ENCODE peak calls at places on chromosome 1, in six cellular contexts. G is mucosa of descending colon; O is CD8-positive, alpha-beta memory T cell; F is heart right ventricle; J is gastrocnemius medialis; D is mesendoderm. E is an unnamed sample.

GRCh38 chr1:227255086-227255732 is 63.1 kb downstream of the CDC42BPA start:
- DNase-seq in J (no peak), O (no peak), G (no peak), D (no peak), F (no peak), E (no peak)

GRCh38 chr1:235866207-235866912 is at the start of gene LYST:
- DNase-seq in F (peak), O (peak), D (peak), G (peak), J (peak), E (peak)

GRCh38 chr1:226187380-226187779 is 839 bp upstream of the ACBD3 start:
- DNase-seq in D (no peak), G (no peak), J (no peak), O (no peak), F (no peak), E (no peak)

GRCh38 chr1:172906778-172907592 is 143.8 kb downstream of the TNFSF18 start:
- DNase-seq in O (peak), G (no peak), D (peak), F (no peak), J (no peak), E (peak)

GRCh38 chr1:49686107-49686506 is 337.6 kb downstream of the AGBL4 start:
- DNase-seq in G (no peak), D (peak), F (no peak), J (no peak), O (no peak), E (no peak)

GRCh38 chr1:172279951-172280350 is 140.5 kb upstream of the C1orf105 start:
- DNase-seq in D (no peak), G (no peak), F (no peak), J (no peak), O (no peak), E (no peak)

GRCh38 chr1:181206979-181207790 is 118.7 kb downstream of the IER5 start:
- DNase-seq in D (no peak), F (no peak), G (no peak), O (no peak), J (no peak), E (no peak)

GRCh38 chr1:65281846-65282245 is 27.5 kb upstream of the DNAJC6 start:
- DNase-seq in J (no peak), O (no peak), D (no peak), F (no peak), G (no peak), E (no peak)

GRCh38 chr1:27071049-27071416 is 58.4 kb upstream of the TENT5B start:
- DNase-seq in D (peak), J (no peak), F (no peak), O (no peak), G (no peak), E (peak)

GRCh38 chr1:93581917-93582850 is 99.5 kb downstream of the BCAR3 start:
- DNase-seq in D (no peak), F (no peak), J (no peak), G (peak), O (no peak), E (no peak)

GRCh38 chr1:155016231-155016831 is 13.7 kb downstream of the ZBTB7B start:
- DNase-seq in J (no peak), D (no peak), F (no peak), O (no peak), G (peak), E (no peak)

GRCh38 chr1:109579496-109579895 is 31.1 kb downstream of the GNAI3 start:
- DNase-seq in J (no peak), D (no peak), F (peak), G (no peak), O (no peak), E (no peak)

GRCh38 chr1:239976130-239976968 is 115.3 kb upstream of the FMN2 start:
- DNase-seq in J (no peak), F (peak), G (peak), O (no peak), D (peak), E (peak)

GRCh38 chr1:219697667-219698066 is 84.8 kb upstream of the ZC3H11B start:
- DNase-seq in D (no peak), O (no peak), G (no peak), J (no peak), F (no peak), E (no peak)

GRCh38 chr1:41496080-41497055 is 11.9 kb upstream of the EDN2 start:
- DNase-seq in D (peak), O (no peak), J (peak), F (peak), G (peak), E (peak)

GRCh38 chr1:216416488-216416887 is 6.8 kb downstream of the USH2A start:
- DNase-seq in D (no peak), G (no peak), O (no peak), F (no peak), J (no peak), E (peak)

GRCh38 chr1:68111804-68112436 is 61.5 kb upstream of the DIRAS3 start:
- DNase-seq in F (peak), J (peak), D (peak), G (peak), O (no peak), E (peak)

GRCh38 chr1:92834617-92835016 is 2.8 kb downstream of the RPL5 start:
- DNase-seq in G (no peak), D (no peak), O (no peak), J (no peak), F (no peak), E (no peak)

GRCh38 chr1:38918568-38918967 is 23.1 kb downstream of the RHBDL2 start:
- DNase-seq in G (no peak), J (no peak), O (no peak), D (no peak), F (no peak), E (no peak)

GRCh38 chr1:232421143-232421796 is 208.7 kb downstream of the SIPA1L2 start:
- DNase-seq in G (no peak), O (no peak), F (no peak), J (no peak), D (no peak), E (no peak)

GRCh38 chr1:20446796-20447195 is 39.2 kb downstream of the CAMK2N1 start:
- DNase-seq in J (no peak), G (no peak), D (no peak), O (no peak), F (no peak), E (peak)

GRCh38 chr1:108154323-108154722 is 45.8 kb downstream of the SLC25A24 start:
- DNase-seq in F (no peak), O (no peak), J (no peak), D (no peak), G (no peak), E (no peak)

GRCh38 chr1:21099034-21099868 is 77.4 kb downstream of the EIF4G3 start:
- DNase-seq in G (no peak), D (no peak), J (no peak), O (no peak), F (no peak), E (peak)

GRCh38 chr1:174968750-174969244 is 30.9 kb upstream of the CACYBP start:
- DNase-seq in F (no peak), O (peak), D (no peak), G (no peak), J (no peak), E (peak)

GRCh38 chr1:12511516-12512468 is 106.2 kb downstream of the DHRS3 start:
- DNase-seq in G (no peak), D (peak), F (no peak), O (no peak), J (no peak), E (no peak)

GRCh38 chr1:151133339-151133761 is 13.1 kb downstream of the SEMA6C start:
- DNase-seq in D (peak), J (no peak), O (no peak), F (no peak), G (no peak), E (no peak)

GRCh38 chr1:7049913-7050625 is 264.8 kb downstream of the CAMTA1 start:
- DNase-seq in D (no peak), J (no peak), F (no peak), O (no peak), G (no peak), E (no peak)

GRCh38 chr1:43074709-43075108 is 97.4 kb downstream of the EBNA1BP2 start:
- DNase-seq in O (no peak), D (no peak), F (no peak), J (no peak), G (no peak), E (no peak)

GRCh38 chr1:205700865-205701401 is 20.6 kb upstream of the SLC45A3 start:
- DNase-seq in D (peak), J (no peak), F (peak), G (no peak), O (no peak), E (no peak)

GRCh38 chr1:204149635-204150565 is 1.9 kb downstream of the ETNK2 start:
- DNase-seq in J (no peak), F (no peak), D (no peak), O (no peak), G (peak), E (no peak)

GRCh38 chr1:167541610-167542009 is 12.0 kb downstream of the CREG1 start:
- DNase-seq in J (no peak), G (no peak), D (no peak), O (no peak), F (no peak), E (no peak)

GRCh38 chr1:209545423-209545822 is 38.1 kb upstream of the CAMK1G start:
- DNase-seq in J (no peak), D (no peak), F (no peak), O (no peak), G (no peak), E (no peak)

GRCh38 chr1:163178628-163179027 is 24.1 kb downstream of the RGS5 start:
- DNase-seq in G (no peak), J (no peak), F (no peak), D (no peak), O (no peak), E (no peak)

GRCh38 chr1:73401666-73402065 is 796.3 kb downstream of the LRRIQ3 start:
- DNase-seq in J (no peak), G (no peak), D (peak), O (no peak), F (no peak), E (no peak)

DNA sequence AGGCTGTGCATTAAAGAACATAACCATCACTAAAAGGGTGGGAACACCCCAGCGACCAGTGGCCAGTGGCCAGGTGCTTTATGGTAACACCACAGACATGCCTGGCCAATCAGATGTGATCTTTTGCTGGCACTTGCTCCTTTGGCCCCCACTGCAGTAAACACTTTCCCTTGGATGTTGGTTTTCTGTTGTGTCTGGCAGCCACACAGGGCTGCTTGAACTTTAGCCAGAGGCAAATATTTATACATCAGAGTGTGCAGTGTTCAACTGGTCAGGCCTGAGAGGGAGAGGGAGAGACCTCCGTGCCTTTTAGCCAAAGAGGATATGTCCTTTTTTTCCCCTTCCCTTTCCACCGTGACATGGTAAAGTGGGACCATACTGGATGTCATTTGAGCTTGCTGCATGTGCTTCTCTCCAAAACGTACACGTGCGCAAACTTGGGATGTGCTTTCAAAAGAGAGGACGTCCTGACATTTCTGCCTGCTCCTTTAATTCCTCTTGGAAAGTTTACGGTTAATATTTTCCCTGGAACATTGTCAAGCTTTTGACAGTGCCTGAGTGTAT is 101.2 kb downstream of the NFIA start:
- DNase-seq in G (peak), O (no peak), F (peak), J (peak), D (no peak), E (peak)
- H3K4me3 ChIP-seq in G (no peak), O (no peak), F (peak), J (peak), D (no peak), E (peak)

GRCh38 chr1:178571807-178572206 is 58.9 kb downstream of the TEX35 start:
- DNase-seq in J (no peak), F (no peak), O (no peak), D (no peak), G (no peak), E (peak)

GRCh38 chr1:178573330-178573729 is 60.4 kb downstream of the TEX35 start:
- DNase-seq in D (no peak), J (no peak), O (no peak), G (no peak), F (no peak), E (no peak)

GRCh38 chr1:178575611-178576331 is 62.9 kb downstream of the TEX35 start:
- DNase-seq in O (no peak), G (no peak), D (no peak), J (no peak), F (no peak), E (peak)

GRCh38 chr1:178574345-178574744 is 61.4 kb downstream of the TEX35 start:
- DNase-seq in J (no peak), D (no peak), O (no peak), F (no peak), G (no peak), E (no peak)

GRCh38 chr1:178572604-178573003 is 59.7 kb downstream of the TEX35 start:
- DNase-seq in D (peak), O (no peak), F (no peak), G (no peak), J (no peak), E (no peak)
- H3K4me3 ChIP-seq in D (no peak), O (no peak), F (no peak), G (no peak), J (no peak), E (no peak)

GRCh38 chr1:159765806-159766205 is 15.0 kb upstream of the DUSP23 start:
- DNase-seq in J (no peak), G (no peak), F (no peak), D (no peak), O (no peak), E (no peak)
- H3K4me3 ChIP-seq in J (no peak), G (no peak), F (no peak), D (no peak), O (no peak), E (no peak)

DNA sequence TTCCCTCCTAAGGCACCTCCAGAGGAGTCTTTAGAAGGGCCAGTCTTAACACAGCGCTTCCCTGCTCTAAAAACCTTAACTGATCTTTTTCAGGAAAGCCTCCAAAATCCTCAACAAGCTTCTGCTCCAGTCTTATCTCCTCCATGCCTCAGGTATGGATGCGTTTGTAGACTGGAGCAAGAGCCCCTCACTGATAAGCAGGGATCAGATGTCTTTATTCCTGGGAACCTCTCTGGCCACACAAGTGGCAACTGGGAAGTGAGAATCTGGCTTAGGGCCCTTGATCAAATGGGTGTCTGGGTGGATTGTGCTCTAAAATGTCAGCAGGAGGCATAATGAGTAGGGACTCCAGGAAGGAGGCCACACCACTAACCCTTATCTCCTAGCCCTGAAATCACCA is 1.4 kb downstream of the ZBTB8A start:
- DNase-seq in J (no peak), G (no peak), O (no peak), D (peak), F (no peak), E (no peak)
- H3K4me3 ChIP-seq in J (peak), G (no peak), O (no peak), D (peak), F (peak), E (peak)

DNA sequence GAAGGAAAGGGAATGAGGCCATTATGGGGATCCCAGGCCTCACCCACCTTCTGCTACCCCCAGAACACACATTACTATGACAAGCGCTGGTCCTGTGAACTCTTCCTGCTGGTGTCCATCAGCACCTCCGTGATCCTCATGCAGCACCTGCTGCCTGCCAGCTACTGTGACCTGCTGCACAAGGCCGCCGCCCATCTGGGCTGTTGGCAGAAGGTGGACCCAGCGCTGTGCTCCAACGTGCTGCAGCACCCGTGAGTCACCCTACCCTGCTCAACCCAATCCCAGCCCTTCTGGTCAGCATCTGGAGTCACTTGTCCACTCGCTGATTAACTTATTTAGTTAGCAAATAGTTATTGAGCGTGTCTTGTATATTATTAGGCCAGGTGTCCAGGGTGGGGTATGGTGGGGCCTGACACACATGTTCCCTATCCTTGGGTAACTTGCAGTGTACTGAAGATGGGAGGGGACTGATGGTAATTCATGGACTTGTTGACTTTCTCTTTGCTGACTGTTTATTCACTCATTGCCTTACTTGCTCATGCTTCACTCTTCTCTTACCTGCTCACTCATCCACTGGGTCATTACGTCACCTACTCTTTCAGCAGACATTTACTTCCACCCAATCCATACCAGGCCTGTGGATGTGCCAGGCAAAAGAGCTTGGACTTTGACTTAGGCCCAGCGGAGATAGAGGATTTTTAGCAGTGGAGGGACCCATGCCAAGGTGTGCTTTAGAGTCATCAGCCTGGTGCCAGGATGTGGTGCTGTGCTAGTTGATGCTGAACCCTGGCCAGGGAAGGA is 12.9 kb upstream of the KPNA6 start:
- DNase-seq in O (no peak), D (no peak), G (peak), J (no peak), F (no peak), E (no peak)
- H3K4me3 ChIP-seq in O (no peak), D (no peak), G (no peak), J (no peak), F (no peak), E (no peak)

GRCh38 chr1:905811-906531 is 17.8 kb upstream of the SAMD11 start:
- DNase-seq in J (no peak), G (peak), O (no peak), F (peak), D (no peak), E (no peak)
- H3K4me3 ChIP-seq in J (no peak), G (no peak), O (no peak), F (no peak), D (no peak), E (no peak)

DNA sequence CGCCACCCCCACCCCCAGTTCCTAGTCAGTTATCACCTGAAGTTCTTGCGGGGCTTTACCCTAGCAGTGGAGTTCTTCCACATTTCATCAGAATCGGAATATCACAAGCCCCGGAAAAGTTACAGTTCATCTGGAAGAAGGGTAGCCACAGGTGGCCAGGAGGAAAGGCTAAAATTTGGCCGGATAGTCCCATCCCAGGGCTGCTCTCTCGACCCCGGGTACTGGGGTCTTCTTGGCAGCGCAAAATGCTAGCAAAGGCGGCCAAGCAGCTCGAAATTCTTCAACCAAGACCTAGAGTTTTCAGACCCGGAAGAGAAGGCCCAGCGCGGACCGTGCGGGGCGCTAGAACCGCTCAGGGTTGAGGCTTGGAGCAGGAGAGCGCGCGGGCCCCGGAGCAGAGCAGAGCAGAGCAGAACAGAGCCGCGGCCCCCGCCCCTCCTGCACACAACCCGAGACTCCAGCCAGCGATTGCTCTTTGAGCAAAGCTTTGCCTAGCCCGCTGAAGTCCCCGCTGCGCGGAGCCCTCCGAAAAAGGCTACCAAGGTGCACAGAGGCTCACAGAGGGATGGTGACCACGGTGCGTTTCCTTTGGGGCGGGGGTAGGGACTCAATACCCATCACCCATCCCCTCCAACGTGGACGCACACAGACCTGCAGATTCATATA is 8.1 kb downstream of the HLX start:
- DNase-seq in J (no peak), F (no peak), D (peak), O (no peak), G (no peak), E (no peak)
- H3K4me3 ChIP-seq in J (no peak), F (peak), D (no peak), O (no peak), G (no peak), E (peak)

GRCh38 chr1:87685366-87686136 is 356.9 kb downstream of the LMO4 start:
- DNase-seq in D (no peak), O (no peak), J (no peak), F (no peak), G (no peak), E (no peak)
- H3K4me3 ChIP-seq in D (no peak), O (no peak), J (no peak), F (peak), G (no peak), E (no peak)

GRCh38 chr1:8377382-8377928 is 59.5 kb downstream of the SLC45A1 start:
- DNase-seq in F (no peak), G (no peak), O (no peak), J (no peak), D (no peak), E (no peak)

GRCh38 chr1:8378202-8378601 is 60.3 kb downstream of the SLC45A1 start:
- DNase-seq in G (no peak), O (no peak), D (peak), F (peak), J (no peak), E (peak)

GRCh38 chr1:8381618-8382017 is 63.7 kb downstream of the SLC45A1 start:
- DNase-seq in J (no peak), O (no peak), F (no peak), G (no peak), D (no peak), E (peak)

GRCh38 chr1:8379513-8380186 is 61.7 kb downstream of the SLC45A1 start:
- DNase-seq in F (no peak), J (no peak), G (no peak), D (no peak), O (no peak), E (no peak)

GRCh38 chr1:8378981-8379470 is 61.1 kb downstream of the SLC45A1 start:
- DNase-seq in G (no peak), O (no peak), J (no peak), D (no peak), F (no peak), E (no peak)
- H3K4me3 ChIP-seq in G (no peak), O (no peak), J (no peak), D (no peak), F (no peak), E (no peak)